ENCODE peak calls at places on chromosomes 3 and 15, in six cellular contexts. I is H4, O is HEK293T, D is HFF-Myc, F is foreskin melanocyte, J is NCI-H1417. W is an unnamed sample.

GRCh38 chr15:68272797-68273271 is 4.7 kb upstream of the FEM1B start:
- DNase-seq in O (no peak), J (no peak), F (peak), D (peak), I (no peak), W (no peak)

GRCh38 chr15:32851619-32852416 is 134.0 kb downstream of the GREM1 start:
- DNase-seq in O (no peak), J (no peak), F (peak), I (no peak), D (no peak), W (no peak)

GRCh38 chr15:57251941-57252340 is 124.4 kb upstream of the CGNL1 start:
- DNase-seq in J (no peak), O (no peak), I (no peak), F (no peak), D (no peak), W (no peak)

GRCh38 chr3:78729921-78730320 is 1037.9 kb downstream of the ROBO1 start:
- DNase-seq in O (no peak), I (no peak), D (no peak), F (no peak), J (no peak), W (no peak)

GRCh38 chr3:139122221-139122581 is 77.5 kb upstream of the PRR23C start:
- DNase-seq in O (no peak), I (no peak), D (peak), J (no peak), F (no peak), W (no peak)

GRCh38 chr3:108590443-108590842 is 921 bp downstream of the DZIP3 start:
- DNase-seq in J (peak), D (no peak), O (peak), F (no peak), I (no peak), W (no peak)

GRCh38 chr3:182414586-182414985 is 378.7 kb upstream of the ATP11B start:
- DNase-seq in J (peak), F (no peak), O (no peak), I (no peak), D (no peak), W (no peak)

GRCh38 chr3:161314836-161315391 is 56.4 kb downstream of the SPTSSB start:
- DNase-seq in O (no peak), I (peak), F (no peak), J (no peak), D (no peak), W (no peak)

GRCh38 chr3:175573226-175573625 is 714.1 kb downstream of the NAALADL2 start:
- DNase-seq in F (no peak), O (no peak), I (no peak), J (no peak), D (no peak), W (no peak)

GRCh38 chr3:153221748-153222162 is 59.7 kb downstream of the RAP2B start:
- DNase-seq in I (peak), O (no peak), J (no peak), F (peak), D (peak), W (peak)

GRCh38 chr15:71468715-71469114 is 341.6 kb upstream of the NR2E3 start:
- DNase-seq in F (no peak), I (no peak), D (no peak), J (no peak), O (no peak), W (no peak)

GRCh38 chr3:111582114-111582461 is 13.1 kb downstream of the ZBED2 start:
- DNase-seq in J (no peak), F (no peak), D (peak), O (no peak), I (peak), W (no peak)

GRCh38 chr3:183247190-183247589 is 5.9 kb upstream of the B3GNT5 start:
- DNase-seq in I (no peak), O (no peak), J (no peak), D (no peak), F (no peak), W (no peak)

GRCh38 chr15:46131876-46132275 is 497.0 kb downstream of the SQOR start:
- DNase-seq in I (no peak), D (no peak), F (no peak), J (no peak), O (no peak), W (no peak)

GRCh38 chr15:41183580-41183979 is 47.0 kb downstream of the EXD1 start:
- DNase-seq in I (no peak), F (no peak), O (no peak), D (no peak), J (no peak), W (no peak)

GRCh38 chr15:83112233-83112958 is 5.0 kb downstream of the TM6SF1 start:
- DNase-seq in I (no peak), O (no peak), F (no peak), J (no peak), D (peak), W (no peak)

GRCh38 chr3:133283958-133284807 is 115.7 kb upstream of the BFSP2 start:
- DNase-seq in D (no peak), I (no peak), J (no peak), O (no peak), F (peak), W (no peak)

GRCh38 chr15:50594311-50594710 is 47.8 kb upstream of the USP50 start:
- DNase-seq in D (no peak), I (no peak), F (no peak), O (no peak), J (no peak), W (no peak)

W was measured in SIG-M5.